ENCODE peak calls at places on chromosomes 5 and 9, in four cellular contexts. A is CD8-positive, alpha-beta T cell; M is aorta; Y is tibial artery. G is an unnamed sample. For H3K36me3 and H3K27me3, the result is how much of the 10 kb centered on the place peaks cover.

GRCh38 chr5:87121315-87122170 is 146.1 kb upstream of the RASA1 start:
- DNase-seq in A (peak), M (no peak), Y (peak), G (peak)

GRCh38 chr9:104950838-104951237 is 22.9 kb upstream of the ABCA1 start:
- DNase-seq in M (no peak), A (no peak), Y (no peak), G (no peak)

GRCh38 chr5:150993422-150993821 is 27.0 kb upstream of the GPX3 start:
- DNase-seq in A (no peak), Y (no peak), M (no peak), G (no peak)

GRCh38 chr9:100098241-100098886 is 436 bp downstream of the ERP44 start:
- DNase-seq in Y (peak), A (no peak), M (no peak), G (peak)

GRCh38 chr5:443239-444151 is 519 bp downstream of the EXOC3 start:
- DNase-seq in A (peak), M (peak), Y (peak), G (peak)

GRCh38 chr5:34583167-34583566 is 73.0 kb upstream of the RAI14 start:
- DNase-seq in M (no peak), Y (no peak), A (no peak), G (no peak)

GRCh38 chr9:109901191-109901590 is 121.2 kb downstream of the PALM2AKAP2 start:
- DNase-seq in Y (no peak), M (no peak), A (no peak), G (no peak)

GRCh38 chr5:151006704-151007334 is 13.6 kb upstream of the GPX3 start:
- DNase-seq in Y (peak), M (no peak), A (no peak), G (no peak)

GRCh38 chr5:21452429-21452828 is 1400.7 kb downstream of the CDH12 start:
- DNase-seq in M (no peak), A (no peak), Y (no peak), G (no peak)

GRCh38 chr9:101592788-101593187 is 2.0 kb downstream of the PPP3R2 start:
- DNase-seq in M (no peak), Y (no peak), A (no peak), G (no peak)

GRCh38 chr5:95725937-95726810 is 5.0 kb upstream of the RHOBTB3 start:
- DNase-seq in A (no peak), Y (no peak), M (no peak), G (no peak)

GRCh38 chr5:9545301-9545958 is 445 bp downstream of the SEMA5A start:
- DNase-seq in M (peak), Y (no peak), A (no peak), G (no peak)

GRCh38 chr9:92481029-92481633 is 1.2 kb downstream of the ASPN start:
- DNase-seq in Y (no peak), M (no peak), A (no peak), G (no peak)

GRCh38 chr5:96432245-96433065 is 593 bp downstream of the PCSK1 start:
- DNase-seq in A (no peak), M (peak), Y (peak), G (no peak)

GRCh38 chr5:1005362-1005851 is 3.2 kb upstream of the NKD2 start:
- DNase-seq in M (peak), A (peak), Y (peak), G (no peak)

GRCh38 chr5:132204330-132204729 is 23.3 kb downstream of the P4HA2 start:
- DNase-seq in A (no peak), Y (no peak), M (no peak), G (no peak)

GRCh38 chr5:57493034-57493433 is 10.4 kb upstream of the ACTBL2 start:
- DNase-seq in A (no peak), Y (no peak), M (no peak), G (no peak)

GRCh38 chr5:33271606-33272005 is 169.2 kb upstream of the TARS1 start:
- DNase-seq in A (no peak), Y (no peak), M (no peak), G (no peak)

GRCh38 chr5:157148734-157149615 is 6.3 kb upstream of the MED7 start:
- DNase-seq in A (peak), M (no peak), Y (no peak), G (peak)

GRCh38 chr5:94353605-94354004 is 264.8 kb downstream of the KIAA0825 start:
- DNase-seq in A (no peak), Y (no peak), M (no peak), G (no peak)

GRCh38 chr5:56330167-56330566 is 97.0 kb upstream of the ANKRD55 start:
- DNase-seq in M (no peak), Y (no peak), A (no peak), G (no peak)

GRCh38 chr5:112951124-112951702 is 25.4 kb upstream of the DCP2 start:
- DNase-seq in A (no peak), Y (no peak), M (no peak), G (no peak)

GRCh38 chr5:174719211-174719610 is 5.2 kb upstream of the MSX2 start:
- DNase-seq in M (no peak), Y (no peak), A (no peak), G (no peak)

GRCh38 chr5:3269400-3270169 is 326.0 kb upstream of the IRX1 start:
- DNase-seq in A (no peak), Y (no peak), M (no peak), G (no peak)

GRCh38 chr5:112388010-112388553 is 31.0 kb downstream of the EPB41L4A start:
- DNase-seq in M (no peak), Y (no peak), A (no peak), G (no peak)

GRCh38 chr5:10493884-10494283 is 52.2 kb downstream of the ROPN1L start:
- DNase-seq in M (no peak), A (no peak), Y (no peak), G (no peak)

GRCh38 chr5:132233081-132233480 is 5.4 kb upstream of the P4HA2 start:
- DNase-seq in M (peak), A (no peak), Y (peak), G (no peak)

GRCh38 chr5:38871211-38871610 is 25.4 kb downstream of the OSMR start:
- DNase-seq in Y (no peak), M (no peak), A (no peak), G (no peak)

GRCh38 chr9:93184439-93185221 is 691 bp downstream of the WNK2 start:
- DNase-seq in M (no peak), Y (no peak), A (no peak), G (no peak)

GRCh38 chr5:171462928-171463843 is 43.7 kb downstream of the FGF18 start:
- DNase-seq in A (no peak), Y (no peak), M (no peak), G (no peak)

DNA sequence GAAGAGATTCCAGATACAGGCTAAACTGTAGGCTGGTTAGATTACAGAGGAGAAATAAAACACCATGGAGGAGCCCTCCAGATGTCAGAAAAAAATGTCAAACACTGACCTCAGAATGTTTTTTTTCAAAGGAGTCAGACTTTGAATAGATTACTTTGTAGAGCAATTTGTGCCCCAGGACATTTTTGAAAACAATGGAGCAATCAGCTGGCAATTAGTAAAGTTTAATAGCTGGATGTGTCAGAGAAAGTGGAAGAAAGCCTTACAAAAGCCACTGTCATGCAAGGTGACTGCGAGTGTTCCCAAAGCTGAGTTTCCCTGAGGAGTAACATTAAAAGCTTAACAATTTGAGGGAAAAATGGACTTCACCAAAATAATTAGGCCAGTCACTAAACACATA is 417.8 kb upstream of the CTNND2 start:
- DNase-seq in A (no peak), Y (no peak), M (no peak), G (no peak)
- H3K27ac ChIP-seq in A (no peak), Y (no peak), M (no peak), G (no peak)

GRCh38 chr5:177307544-177308363 is 3.9 kb downstream of the MXD3 start:
- DNase-seq in A (no peak), M (peak), Y (peak), G (no peak)
- H3K36me3 ChIP-seq in A (under half), M (under half), Y (under half), G (under half)

GRCh38 chr9:21255538-21256212 is 15.9 kb upstream of the IFNA14 start:
- DNase-seq in Y (no peak), A (no peak), M (no peak), G (no peak)
- H3K27me3 ChIP-seq in Y (under half), A (under half), M (under half), G (under half)

DNA sequence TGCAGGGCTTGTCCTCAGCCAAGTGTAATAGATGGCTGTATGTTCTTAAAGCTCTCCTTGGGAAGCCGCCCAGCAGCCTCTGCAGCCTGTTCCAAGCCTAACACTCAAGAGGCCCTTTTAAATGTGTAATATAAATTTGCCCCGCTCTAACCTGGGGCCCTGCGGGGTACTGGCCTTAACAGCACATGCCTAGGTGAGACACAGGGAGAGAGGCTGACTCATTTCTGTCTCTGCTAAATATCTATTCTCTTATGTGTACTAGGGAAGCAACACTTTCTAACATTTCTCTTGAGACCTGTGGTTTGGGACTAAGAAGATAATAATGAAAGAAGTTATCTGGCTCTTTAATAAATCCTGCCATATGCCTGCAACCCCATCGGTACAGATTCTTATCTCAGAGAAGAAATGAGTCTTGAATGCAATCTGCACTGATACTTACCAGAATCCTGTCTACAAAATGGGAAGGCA is 14.7 kb upstream of the TGFBI start:
- DNase-seq in A (no peak), Y (peak), M (no peak), G (no peak)
- H3K27ac ChIP-seq in A (no peak), Y (peak), M (no peak), G (no peak)

GRCh38 chr5:74766348-74766886 is 500 bp downstream of the GFM2 start:
- DNase-seq in Y (no peak), M (no peak), A (no peak), G (no peak)

GRCh38 chr5:74765201-74765600 is 1.7 kb downstream of the GFM2 start:
- DNase-seq in A (no peak), M (no peak), Y (no peak), G (no peak)

GRCh38 chr5:74766887-74767578 is at the start of the genes GFM2 and NSA2:
- DNase-seq in M (peak), Y (peak), A (peak), G (peak)

GRCh38 chr5:74765929-74766328 is 988 bp downstream of the GFM2 start:
- DNase-seq in M (no peak), Y (no peak), A (no peak), G (no peak)

DNA sequence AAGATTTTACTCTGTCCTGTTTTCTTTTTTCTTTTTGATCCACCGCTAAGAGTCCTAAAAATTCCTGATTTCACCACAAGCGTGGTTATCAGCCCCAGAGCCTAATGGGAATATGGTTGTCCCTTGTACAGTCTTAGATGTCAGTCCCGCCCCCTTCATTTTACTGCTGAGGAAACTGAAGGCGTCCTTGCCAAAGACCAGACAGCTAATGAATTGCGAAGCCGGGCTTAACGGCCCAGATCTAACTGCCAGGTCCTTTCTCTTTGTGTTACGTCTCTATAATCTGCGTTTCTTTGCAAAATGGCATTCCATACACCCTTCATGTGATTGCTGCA is 497 bp downstream of the NSA2 start:
- DNase-seq in Y (no peak), A (peak), M (no peak), G (no peak)
- H3K36me3 ChIP-seq in Y (under half), A (under half), M (under half), G (under half)

DNA sequence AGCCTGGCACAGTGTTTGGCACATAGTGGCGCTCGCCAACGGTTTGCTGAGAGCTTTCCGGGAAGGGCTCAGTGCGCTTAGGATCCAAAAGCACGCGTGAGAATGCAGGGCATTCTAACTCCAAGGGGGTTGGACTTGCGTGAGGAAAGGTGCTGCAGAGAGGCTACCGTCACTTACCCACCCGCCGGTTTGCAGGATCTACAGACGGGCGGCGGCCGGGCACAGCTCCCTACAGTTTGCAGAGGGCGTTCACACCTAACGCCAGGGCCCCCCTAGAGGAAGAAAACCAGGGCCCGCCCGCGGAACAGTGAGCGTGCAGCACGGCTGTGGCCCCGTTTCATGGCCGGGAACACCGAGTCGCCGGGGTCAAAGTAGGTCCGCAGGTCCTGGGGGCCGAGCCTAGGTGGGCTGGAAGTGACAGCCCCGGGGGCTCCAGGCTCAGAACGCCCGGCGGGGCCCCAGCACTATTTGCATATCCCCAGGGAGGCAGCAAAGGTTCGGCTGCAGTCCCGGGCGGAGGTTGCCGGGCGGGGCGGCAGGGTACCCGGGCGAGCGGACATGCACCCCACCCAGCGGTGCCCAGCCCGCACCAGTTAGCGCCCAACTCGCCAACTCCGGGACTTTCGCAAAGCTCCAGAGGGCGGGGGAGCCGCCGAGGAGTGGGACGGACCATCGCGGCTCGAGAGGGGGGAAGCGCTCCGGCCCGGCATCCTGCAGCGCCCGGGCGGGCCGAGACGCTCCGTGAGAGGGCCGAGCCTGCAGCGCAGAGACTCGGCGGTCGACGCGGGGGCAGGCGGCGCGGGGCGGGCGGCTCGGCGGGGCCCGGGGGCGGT is 498 bp upstream of the GALNT10 start:
- DNase-seq in Y (peak), M (peak), A (peak), G (peak)
- H3K27me3 ChIP-seq in Y (under half), M (under half), A (under half), G (under half)

GRCh38 chr9:89434636-89435314 is 63.1 kb downstream of the SEMA4D start:
- DNase-seq in M (no peak), A (no peak), Y (no peak), G (no peak)
- H3K27ac ChIP-seq in M (no peak), A (no peak), Y (no peak), G (peak)

GRCh38 chr9:76558465-76558864 is 99.5 kb downstream of the GCNT1 start:
- DNase-seq in A (no peak), Y (no peak), M (no peak), G (no peak)
- H3K36me3 ChIP-seq in A (under half), Y (under half), M (under half), G (under half)

G was measured in effector memory CD4-positive, alpha-beta T cell.